ENCODE peak calls at places on chromosome 13, in ten cellular contexts. V is posterior cingulate gyrus; K is central memory CD4-positive, alpha-beta T cell; T is HT1080; I is AG04450; Y is activated T-helper 1 cell treated with anti-CD3 and anti-CD28 coated beads, Interleukin-2, amount 50 U/mL, for 16 hours; M is right atrium auricular region; A is neural crest cell; H is mesothelial cell of epicardium; R is choroid plexus epithelial cell. U is an unnamed sample.

GRCh38 chr13:107275945-107276614 is 708.1 kb upstream of the ARGLU1 start:
- DNase-seq in V (no peak), K (no peak), T (no peak), I (no peak), Y (no peak), M (no peak), A (no peak), H (no peak), R (peak), U (no peak)

GRCh38 chr13:52348983-52349780 is 56.8 kb downstream of the THSD1 start:
- DNase-seq in V (no peak), K (no peak), T (peak), I (no peak), Y (no peak), M (no peak), A (no peak), H (no peak), R (peak), U (no peak)

GRCh38 chr13:22047082-22047784 is 376.4 kb downstream of the FGF9 start:
- DNase-seq in V (no peak), K (no peak), T (no peak), I (peak), Y (no peak), M (no peak), A (no peak), H (no peak), R (no peak), U (no peak)

GRCh38 chr13:113742000-113742441 is 17.0 kb upstream of the TMEM255B start:
- DNase-seq in V (no peak), K (no peak), T (peak), I (no peak), Y (no peak), M (no peak), A (no peak), H (peak), R (peak), U (no peak)

GRCh38 chr13:110334841-110335490 is 27.9 kb downstream of the COL4A2 start:
- DNase-seq in V (no peak), K (no peak), T (no peak), I (no peak), Y (no peak), M (no peak), A (no peak), H (no peak), R (peak), U (no peak)

GRCh38 chr13:26571518-26571917 is 14.0 kb downstream of the WASF3 start:
- DNase-seq in V (no peak), K (no peak), T (no peak), I (no peak), Y (no peak), M (no peak), A (no peak), H (no peak), R (no peak), U (no peak)

GRCh38 chr13:27523345-27524073 is 73.1 kb upstream of the MTIF3 start:
- DNase-seq in V (no peak), K (no peak), T (no peak), I (no peak), Y (no peak), M (no peak), A (no peak), H (no peak), R (no peak), U (no peak)

GRCh38 chr13:35789335-35790166 is 313.1 kb upstream of the MAB21L1 start:
- DNase-seq in V (no peak), K (no peak), T (peak), I (no peak), Y (no peak), M (no peak), A (no peak), H (no peak), R (peak), U (peak)

GRCh38 chr13:31755803-31756212 is 16.5 kb downstream of the RXFP2 start:
- DNase-seq in V (no peak), K (no peak), T (peak), I (no peak), Y (no peak), M (no peak), A (no peak), H (no peak), R (peak), U (no peak)

GRCh38 chr13:20415694-20416107 is 110.0 kb downstream of the CRYL1 start:
- DNase-seq in V (no peak), K (no peak), T (no peak), I (no peak), Y (no peak), M (no peak), A (no peak), H (no peak), R (no peak), U (no peak)

GRCh38 chr13:20174656-20175405 is 14.0 kb upstream of the GJA3 start:
- DNase-seq in V (no peak), K (peak), T (peak), I (peak), Y (peak), M (peak), A (no peak), H (no peak), R (peak), U (no peak)

GRCh38 chr13:109389892-109390345 is 396.5 kb downstream of the IRS2 start:
- DNase-seq in V (no peak), K (no peak), T (no peak), I (no peak), Y (no peak), M (peak), A (no peak), H (no peak), R (peak), U (no peak)

GRCh38 chr13:35720690-35721554 is 244.4 kb upstream of the MAB21L1 start:
- DNase-seq in V (peak), K (no peak), T (peak), I (no peak), Y (no peak), M (no peak), A (peak), H (peak), R (peak), U (peak)

GRCh38 chr13:112457485-112457884 is 81.3 kb downstream of the SPACA7 start:
- DNase-seq in V (no peak), K (no peak), T (no peak), I (no peak), Y (no peak), M (peak), A (no peak), H (no peak), R (no peak), U (no peak)

GRCh38 chr13:101082441-101082840 is 333.9 kb downstream of the NALCN start:
- DNase-seq in V (no peak), K (no peak), T (no peak), I (no peak), Y (no peak), M (no peak), A (no peak), H (no peak), R (no peak), U (no peak)

GRCh38 chr13:43986395-43986794 is 106.7 kb downstream of the LACC1 start:
- DNase-seq in V (no peak), K (no peak), T (no peak), I (no peak), Y (no peak), M (no peak), A (no peak), H (no peak), R (no peak), U (no peak)

GRCh38 chr13:84025828-84026227 is 143.6 kb upstream of the SLITRK1 start:
- DNase-seq in V (no peak), K (no peak), T (no peak), I (no peak), Y (no peak), M (no peak), A (no peak), H (no peak), R (no peak), U (no peak)

GRCh38 chr13:66759919-66760318 is 470.2 kb downstream of the PCDH9 start:
- DNase-seq in V (no peak), K (no peak), T (no peak), I (no peak), Y (no peak), M (no peak), A (no peak), H (no peak), R (no peak), U (no peak)

GRCh38 chr13:71217827-71218226 is 649.2 kb downstream of the DACH1 start:
- DNase-seq in V (no peak), K (no peak), T (no peak), I (no peak), Y (no peak), M (no peak), A (no peak), H (no peak), R (no peak), U (no peak)

GRCh38 chr13:27678306-27679040 is 56.8 kb downstream of the POLR1D start:
- DNase-seq in V (no peak), K (no peak), T (peak), I (no peak), Y (no peak), M (no peak), A (no peak), H (no peak), R (no peak), U (no peak)

GRCh38 chr13:95256086-95256485 is 45.2 kb downstream of the ABCC4 start:
- DNase-seq in V (no peak), K (no peak), T (peak), I (peak), Y (no peak), M (no peak), A (no peak), H (no peak), R (peak), U (no peak)

GRCh38 chr13:83677985-83678384 is 204.3 kb downstream of the SLITRK1 start:
- DNase-seq in V (no peak), K (no peak), T (no peak), I (no peak), Y (no peak), M (no peak), A (no peak), H (no peak), R (no peak), U (no peak)

GRCh38 chr13:26502826-26503225 is 54.7 kb upstream of the WASF3 start:
- DNase-seq in V (peak), K (no peak), T (peak), I (peak), Y (no peak), M (peak), A (no peak), H (no peak), R (peak), U (no peak)

GRCh38 chr13:79741006-79741405 is 260.1 kb downstream of the NDFIP2 start:
- DNase-seq in V (no peak), K (no peak), T (no peak), I (peak), Y (no peak), M (no peak), A (no peak), H (no peak), R (peak), U (no peak)

U was measured in neuronal stem cell.